ENCODE peak calls at places on chromosomes 13 and 19, in five cellular contexts. L is K562, K is HCT116, X is GM12878, I is H1. R is an unnamed sample.

GRCh38 chr19:36973021-36973843 is 57.1 kb downstream of the ZNF568 start:
- DNase-seq in L (peak), K (no peak), X (peak), I (no peak), R (peak)

GRCh38 chr13:93552596-93552995 is 326.0 kb downstream of the GPC6 start:
- DNase-seq in L (no peak), K (no peak), X (no peak), I (no peak), R (no peak)

GRCh38 chr19:37564624-37565369 is 29.8 kb downstream of the ZNF571 start:
- DNase-seq in L (no peak), K (no peak), X (no peak), I (no peak), R (no peak)

GRCh38 chr13:101726681-101727080 is 274.2 kb downstream of the ITGBL1 start:
- DNase-seq in L (no peak), K (no peak), X (no peak), I (no peak), R (no peak)

GRCh38 chr19:5931251-5931650 is 17.2 kb downstream of the CAPS start:
- DNase-seq in L (no peak), K (no peak), X (no peak), I (no peak), R (no peak)

GRCh38 chr13:75566658-75567057 is 17.1 kb downstream of the UCHL3 start:
- DNase-seq in L (no peak), K (no peak), X (no peak), I (no peak), R (no peak)

GRCh38 chr19:39408392-39409206 is 2.0 kb downstream of the ZFP36 start:
- DNase-seq in L (no peak), K (peak), X (no peak), I (peak), R (no peak)

GRCh38 chr19:55694241-55694655 is 19.2 kb downstream of the EPN1 start:
- DNase-seq in L (no peak), K (no peak), X (no peak), I (no peak), R (no peak)

GRCh38 chr19:14507704-14508246 is 10.4 kb downstream of the DNAJB1 start:
- DNase-seq in L (peak), K (no peak), X (no peak), I (no peak), R (no peak)

GRCh38 chr13:38763446-38764381 is 76.8 kb downstream of the FREM2 start:
- DNase-seq in L (peak), K (no peak), X (no peak), I (no peak), R (peak)

GRCh38 chr13:73334459-73334858 is 275.7 kb downstream of the KLF5 start:
- DNase-seq in L (no peak), K (no peak), X (no peak), I (no peak), R (no peak)

GRCh38 chr13:73335938-73336337 is 277.1 kb downstream of the KLF5 start:
- DNase-seq in L (no peak), K (no peak), X (no peak), I (no peak), R (no peak)

GRCh38 chr13:73337511-73337910 is 278.7 kb downstream of the KLF5 start:
- DNase-seq in L (no peak), K (no peak), X (no peak), I (no peak), R (no peak)

GRCh38 chr13:73336789-73337188 is 278.0 kb downstream of the KLF5 start:
- DNase-seq in L (no peak), K (no peak), X (no peak), I (no peak), R (no peak)

DNA sequence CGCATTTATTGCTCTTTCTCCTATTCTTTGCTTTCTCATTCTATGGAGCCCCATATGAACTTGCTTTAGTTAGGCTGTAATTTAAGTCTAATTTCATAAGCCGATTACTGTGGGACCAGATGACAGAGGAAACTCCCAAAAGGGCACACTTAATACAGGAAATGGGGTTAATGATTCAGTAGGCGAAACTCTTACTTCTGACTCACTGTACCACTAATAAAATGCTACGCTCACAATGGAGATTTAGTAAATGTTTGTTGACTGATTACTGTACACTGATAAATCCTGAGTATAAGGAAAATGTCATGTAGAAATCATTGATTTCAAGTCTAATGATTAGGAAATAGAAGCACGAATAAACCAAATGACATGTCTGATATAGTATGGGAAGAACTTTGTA is 276.4 kb downstream of the KLF5 start:
- DNase-seq in L (no peak), K (peak), X (peak), I (no peak), R (no peak)
- H3K4me3 ChIP-seq in L (no peak), K (peak), X (no peak), I (no peak), R (no peak)

GRCh38 chr13:20358022-20358421 is 125.9 kb upstream of the GJB6 start:
- DNase-seq in L (no peak), K (no peak), X (no peak), I (no peak), R (no peak)

GRCh38 chr13:20359335-20359734 is 127.2 kb upstream of the GJB6 start:
- DNase-seq in L (peak), K (peak), X (no peak), I (no peak), R (no peak)

GRCh38 chr13:20353973-20354372 is 121.9 kb upstream of the GJB6 start:
- DNase-seq in L (no peak), K (no peak), X (no peak), I (no peak), R (no peak)

GRCh38 chr13:20354722-20355121 is 122.6 kb upstream of the GJB6 start:
- DNase-seq in L (no peak), K (no peak), X (no peak), I (no peak), R (no peak)

DNA sequence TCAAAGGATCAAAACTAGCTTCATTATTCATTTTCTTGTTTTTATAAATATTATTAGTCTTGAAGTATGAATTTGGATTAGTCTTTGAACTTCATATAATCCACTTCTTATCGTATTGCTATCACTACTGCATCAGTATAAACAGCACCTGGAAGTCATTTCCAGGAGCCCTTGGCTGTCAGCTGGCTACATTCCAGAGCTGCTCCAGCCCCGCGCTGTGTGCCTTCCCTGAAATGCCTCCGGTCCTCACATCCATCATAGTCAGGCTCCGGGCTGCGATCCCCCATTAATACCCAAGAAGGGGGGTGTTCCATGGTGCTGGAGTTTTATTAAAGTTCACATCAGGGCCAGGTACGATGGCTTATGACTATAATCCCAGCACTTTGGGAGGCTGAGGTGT is 124.3 kb upstream of the GJB6 start:
- DNase-seq in L (no peak), K (no peak), X (no peak), I (no peak), R (no peak)
- TF ChIP-seq ZNF274 in L (no peak), K (no peak), X (no peak), I (no peak), R (no peak)

DNA sequence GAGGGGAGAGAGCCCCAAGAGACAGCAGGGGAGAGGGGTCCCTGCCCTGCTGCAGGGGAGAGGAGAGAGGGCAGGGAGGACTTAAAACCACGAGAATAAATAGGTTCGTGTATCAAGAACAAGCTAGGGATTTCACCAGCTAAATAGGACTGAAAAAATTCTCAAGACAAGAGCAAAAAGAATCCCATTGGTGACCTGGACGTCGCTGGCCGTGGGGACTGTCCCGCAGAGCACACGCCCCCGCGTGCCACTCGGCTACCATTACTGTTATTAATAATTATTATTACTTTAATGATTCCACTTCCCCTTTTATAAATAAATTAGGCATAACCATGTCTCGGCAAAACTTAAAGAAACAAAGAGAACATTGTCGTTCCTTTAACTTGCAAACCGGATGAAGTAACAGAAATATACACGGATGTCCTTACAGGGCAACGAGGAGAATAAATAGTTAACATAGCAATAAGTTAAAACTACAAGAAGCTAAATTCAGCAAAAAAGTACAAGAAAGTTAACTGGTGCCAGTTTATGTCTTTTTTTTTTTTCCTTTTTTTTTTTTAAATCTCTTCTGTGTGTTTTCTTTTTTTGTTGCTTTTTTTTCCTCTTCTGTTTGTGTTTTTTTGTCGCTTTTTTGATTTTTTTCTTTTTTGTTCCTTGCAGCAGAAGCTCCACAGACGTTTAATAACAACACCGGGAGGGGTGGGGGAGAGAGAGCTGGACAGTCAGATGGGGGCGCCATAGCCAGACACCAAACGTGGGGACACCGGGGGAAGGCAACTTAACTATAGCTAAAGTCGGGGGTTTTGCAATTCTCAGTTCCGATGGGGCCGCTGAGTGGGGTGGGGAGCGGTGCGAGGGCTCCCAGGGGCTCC is 16.7 kb downstream of the PRKCSH start:
- DNase-seq in L (peak), K (no peak), X (no peak), I (no peak), R (no peak)
- H3K4me3 ChIP-seq in L (no peak), K (no peak), X (no peak), I (no peak), R (no peak)

GRCh38 chr19:34171877-34172660 is at the start of gene LSM14A:
- DNase-seq in L (peak), K (peak), X (peak), I (peak), R (peak)

GRCh38 chr19:34176581-34176980 is 4.3 kb downstream of the LSM14A start:
- DNase-seq in L (no peak), K (no peak), X (no peak), I (no peak), R (no peak)

GRCh38 chr19:34172661-34173144 is 399 bp downstream of the LSM14A start:
- DNase-seq in L (no peak), K (no peak), X (no peak), I (no peak), R (no peak)

GRCh38 chr19:34173145-34173956 is 1.0 kb downstream of the LSM14A start:
- DNase-seq in L (peak), K (no peak), X (no peak), I (peak), R (peak)

DNA sequence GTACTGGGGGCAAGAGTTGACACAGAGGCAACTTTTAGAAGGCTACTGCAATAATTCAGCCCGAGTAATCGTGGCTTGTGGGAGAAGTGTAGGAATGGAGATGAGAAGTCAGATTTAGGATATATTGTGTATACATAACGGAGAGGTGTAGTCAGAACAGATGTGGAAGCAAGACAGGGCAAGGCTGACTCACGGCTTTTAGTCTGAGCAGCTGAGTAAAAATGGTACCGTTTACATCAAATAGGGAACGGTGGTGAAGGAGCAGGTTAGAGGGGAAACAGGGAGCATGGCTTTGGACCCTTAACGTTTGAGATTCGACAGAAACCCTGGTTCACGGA is 796 bp upstream of the LSM14A start:
- DNase-seq in L (no peak), K (no peak), X (peak), I (no peak), R (no peak)
- TF ChIP-seq ZNF274 in L (no peak), K (no peak), X (no peak), I (no peak), R (no peak)

GRCh38 chr13:109182777-109183465 is 553.5 kb downstream of the MYO16 start:
- DNase-seq in L (no peak), K (no peak), X (no peak), I (no peak), R (no peak)
- H3K4me3 ChIP-seq in L (no peak), K (no peak), X (no peak), I (no peak), R (no peak)

DNA sequence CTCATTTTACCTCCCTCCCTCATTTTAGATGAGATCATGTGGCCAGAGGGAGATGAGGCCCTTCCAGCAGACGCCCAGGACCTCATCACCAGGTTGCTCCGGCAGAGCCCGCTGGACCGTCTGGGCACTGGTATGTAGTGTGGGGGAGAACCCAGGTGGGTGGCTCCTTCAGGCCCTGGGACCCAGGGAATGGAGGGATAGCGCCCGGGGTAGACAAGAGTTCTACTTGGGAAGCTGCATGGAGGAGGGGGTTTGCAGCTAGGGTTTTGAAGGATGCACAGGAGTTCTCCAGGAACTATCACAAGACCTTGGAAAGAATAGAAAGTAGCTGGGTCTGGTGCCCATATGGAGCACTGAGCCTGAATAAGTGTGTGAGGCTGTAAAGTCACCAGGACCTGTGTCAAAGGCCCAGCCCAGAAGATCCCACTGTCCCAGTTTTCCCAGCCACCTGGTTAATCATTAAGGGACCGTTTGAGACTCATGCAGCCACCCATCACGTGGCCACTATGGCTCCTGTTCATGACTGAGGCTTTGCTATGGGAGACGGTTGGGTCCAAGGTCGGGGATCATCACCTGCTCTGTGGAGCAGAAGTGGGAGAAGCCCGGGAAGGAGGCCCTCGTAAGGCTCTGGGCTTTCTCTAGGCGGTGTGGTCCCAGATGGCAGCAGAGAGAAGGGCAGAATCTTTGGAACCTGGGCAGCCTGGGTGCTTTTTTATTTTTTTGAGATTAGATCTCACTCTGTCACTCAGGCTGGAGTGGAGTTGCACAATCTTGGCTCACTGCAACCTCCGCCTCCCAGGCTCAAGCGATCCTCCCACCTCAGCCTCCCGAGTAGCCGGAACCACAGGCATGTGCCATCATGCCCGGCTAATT is 17.0 kb upstream of the PIK3R2 start:
- DNase-seq in L (no peak), K (no peak), X (no peak), I (no peak), R (no peak)
- TF ChIP-seq ZNF274 in L (no peak), K (no peak), X (no peak), I (no peak), R (no peak)

DNA sequence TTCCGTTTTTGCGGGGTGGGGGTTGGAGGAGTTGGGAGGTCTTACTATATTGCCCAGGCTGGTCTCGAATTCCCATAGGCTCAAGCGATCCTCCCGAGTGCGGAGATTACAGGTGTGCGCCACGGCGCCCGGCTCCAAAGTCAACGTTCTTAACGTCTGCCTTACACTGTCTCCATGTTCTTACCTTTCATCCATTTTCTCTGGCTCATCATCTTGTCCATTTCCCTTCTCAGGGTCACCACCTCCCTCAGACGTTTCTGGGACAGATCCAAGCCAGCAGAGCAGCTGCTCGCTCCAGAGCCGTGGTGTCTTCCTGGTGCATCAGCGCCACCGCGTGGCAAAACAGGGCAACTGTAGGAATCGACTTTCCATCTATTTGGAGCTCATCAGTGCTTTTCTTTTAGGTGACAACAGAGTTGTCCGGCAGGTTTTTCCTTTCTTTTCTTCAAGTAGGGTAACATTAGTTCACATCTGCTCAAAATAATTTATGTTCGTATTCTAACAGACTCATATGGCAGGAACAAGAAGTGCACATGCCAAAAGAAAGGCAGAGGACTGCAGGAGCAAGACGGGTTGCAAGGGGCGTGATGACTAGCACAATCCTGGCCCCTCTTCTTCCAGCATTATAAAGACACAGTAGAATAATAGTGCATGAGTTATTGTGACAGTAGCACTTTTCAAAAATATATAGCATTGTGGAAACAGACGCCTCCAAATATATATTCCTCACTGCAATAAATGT is 103.1 kb upstream of the ABCC4 start:
- DNase-seq in L (peak), K (peak), X (peak), I (peak), R (peak)
- H3K4me3 ChIP-seq in L (no peak), K (no peak), X (peak), I (peak), R (peak)

GRCh38 chr19:1313695-1314613 is 28.3 kb downstream of the EFNA2 start:
- DNase-seq in L (no peak), K (no peak), X (no peak), I (no peak), R (no peak)

GRCh38 chr19:1311543-1312091 is 25.9 kb downstream of the EFNA2 start:
- DNase-seq in L (no peak), K (no peak), X (no peak), I (no peak), R (no peak)

GRCh38 chr19:1315470-1316166 is 29.9 kb downstream of the EFNA2 start:
- DNase-seq in L (peak), K (peak), X (no peak), I (peak), R (no peak)

GRCh38 chr19:1310853-1311180 is 25.1 kb downstream of the EFNA2 start:
- DNase-seq in L (no peak), K (no peak), X (no peak), I (no peak), R (no peak)

DNA sequence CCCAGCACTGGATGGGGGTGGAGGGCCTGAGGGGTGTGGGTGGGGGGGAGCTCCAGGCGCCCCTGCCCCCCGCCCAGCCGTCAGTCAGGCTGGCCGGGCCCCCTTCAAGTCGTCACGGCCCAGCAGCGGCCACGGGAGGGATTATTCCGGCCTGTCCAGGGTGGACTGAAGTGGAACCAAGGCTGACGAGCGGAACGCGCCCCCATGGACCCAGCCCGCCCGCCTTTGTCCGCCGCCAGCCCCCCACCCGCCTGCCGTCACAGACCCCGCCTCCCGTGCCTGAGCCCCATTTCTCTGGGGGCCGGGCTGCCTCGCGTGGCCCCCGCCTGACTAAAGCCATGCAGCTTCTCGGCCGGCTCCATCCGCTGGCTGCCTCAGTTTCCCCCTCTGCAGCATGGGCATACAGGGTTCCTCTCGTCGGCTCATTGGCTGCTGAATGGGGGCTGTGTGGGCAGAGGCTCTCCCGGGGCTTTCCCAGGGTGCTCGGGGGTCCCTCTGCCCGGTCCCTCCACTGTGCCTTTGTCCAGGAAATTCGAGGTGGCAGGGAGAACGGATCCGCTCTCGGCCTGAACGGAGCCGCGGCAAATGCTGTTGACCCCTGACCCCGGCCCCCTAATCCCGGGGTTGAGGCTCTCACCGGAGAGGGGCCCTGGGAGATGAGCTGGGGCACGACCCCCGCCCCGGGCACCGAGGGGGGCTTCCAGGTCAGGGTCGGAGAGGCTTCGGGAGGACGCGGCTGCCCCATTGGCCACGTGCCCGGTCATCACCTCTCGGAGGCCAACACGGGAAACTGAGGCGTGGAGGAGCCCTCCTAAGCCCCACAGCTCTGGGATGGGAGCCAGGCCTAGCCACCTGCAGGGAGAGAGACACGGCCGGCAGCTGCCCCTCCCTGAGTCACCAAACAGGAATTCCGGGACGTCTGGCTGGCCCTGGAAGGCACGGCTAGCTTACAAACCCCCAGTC is 27.3 kb downstream of the EFNA2 start:
- DNase-seq in L (no peak), K (peak), X (no peak), I (no peak), R (peak)
- TF ChIP-seq ZNF274 in L (no peak), K (no peak), X (no peak), I (no peak), R (no peak)

GRCh38 chr13:20703785-20704458 is 423 bp downstream of the IL17D start:
- DNase-seq in L (peak), K (peak), X (peak), I (peak), R (no peak)
- H3K4me3 ChIP-seq in L (peak), K (no peak), X (no peak), I (peak), R (peak)

R was measured in NT2/D1.